ENCODE peak calls at places on chromosome 1, in seven cellular contexts. One of them, this sample, is unnamed.

GRCh38 chr1:242811092-242811840 is 286.8 kb upstream of the PLD5 start:
- DNase-seq in NCI-H1092: no peak
- DNase-seq in HTR-8/SVneo: no peak
- DNase-seq in HS-5: no peak
- DNase-seq in activated gamma-delta T cell treated with anti-CD3 and anti-CD28 coated beads, Interleukin-2, amount 50 U/mL, for 16 hours: no peak
- DNase-seq in choroid plexus epithelial cell: no peak
- DNase-seq in NCI-H226: peak
- DNase-seq in this sample: no peak

GRCh38 chr1:115251856-115252255 is 86.2 kb downstream of the NGF start:
- DNase-seq in NCI-H1092: no peak
- DNase-seq in HTR-8/SVneo: peak
- DNase-seq in HS-5: peak
- DNase-seq in activated gamma-delta T cell treated with anti-CD3 and anti-CD28 coated beads, Interleukin-2, amount 50 U/mL, for 16 hours: no peak
- DNase-seq in choroid plexus epithelial cell: peak
- DNase-seq in NCI-H226: peak
- DNase-seq in this sample: no peak

GRCh38 chr1:214432247-214432646 is 119.2 kb downstream of the PTPN14 start:
- DNase-seq in NCI-H1092: no peak
- DNase-seq in HTR-8/SVneo: no peak
- DNase-seq in HS-5: no peak
- DNase-seq in activated gamma-delta T cell treated with anti-CD3 and anti-CD28 coated beads, Interleukin-2, amount 50 U/mL, for 16 hours: no peak
- DNase-seq in choroid plexus epithelial cell: no peak
- DNase-seq in NCI-H226: no peak
- DNase-seq in this sample: no peak

GRCh38 chr1:168360151-168360550 is 79.5 kb downstream of the TBX19 start:
- DNase-seq in NCI-H1092: no peak
- DNase-seq in HTR-8/SVneo: no peak
- DNase-seq in HS-5: no peak
- DNase-seq in activated gamma-delta T cell treated with anti-CD3 and anti-CD28 coated beads, Interleukin-2, amount 50 U/mL, for 16 hours: peak
- DNase-seq in choroid plexus epithelial cell: no peak
- DNase-seq in NCI-H226: peak
- DNase-seq in this sample: no peak

GRCh38 chr1:33342041-33342723 is 21.3 kb upstream of the A3GALT2 start:
- DNase-seq in NCI-H1092: peak
- DNase-seq in HTR-8/SVneo: peak
- DNase-seq in HS-5: peak
- DNase-seq in activated gamma-delta T cell treated with anti-CD3 and anti-CD28 coated beads, Interleukin-2, amount 50 U/mL, for 16 hours: no peak
- DNase-seq in choroid plexus epithelial cell: peak
- DNase-seq in NCI-H226: peak
- DNase-seq in this sample: peak

GRCh38 chr1:229117664-229118300 is 153.1 kb upstream of the RAB4A start:
- DNase-seq in NCI-H1092: peak
- DNase-seq in HTR-8/SVneo: no peak
- DNase-seq in HS-5: no peak
- DNase-seq in activated gamma-delta T cell treated with anti-CD3 and anti-CD28 coated beads, Interleukin-2, amount 50 U/mL, for 16 hours: no peak
- DNase-seq in choroid plexus epithelial cell: no peak
- DNase-seq in NCI-H226: no peak
- DNase-seq in this sample: peak

GRCh38 chr1:39103321-39104157 is 77.4 kb downstream of the NDUFS5 start:
- DNase-seq in NCI-H1092: no peak
- DNase-seq in HTR-8/SVneo: no peak
- DNase-seq in HS-5: no peak
- DNase-seq in activated gamma-delta T cell treated with anti-CD3 and anti-CD28 coated beads, Interleukin-2, amount 50 U/mL, for 16 hours: no peak
- DNase-seq in choroid plexus epithelial cell: peak
- DNase-seq in NCI-H226: peak
- DNase-seq in this sample: no peak

GRCh38 chr1:238252033-238252802 is 361.5 kb upstream of the ZP4 start:
- DNase-seq in NCI-H1092: peak
- DNase-seq in HTR-8/SVneo: peak
- DNase-seq in HS-5: peak
- DNase-seq in activated gamma-delta T cell treated with anti-CD3 and anti-CD28 coated beads, Interleukin-2, amount 50 U/mL, for 16 hours: no peak
- DNase-seq in choroid plexus epithelial cell: peak
- DNase-seq in NCI-H226: peak
- DNase-seq in this sample: peak

GRCh38 chr1:104648269-104648691 is 898.6 kb downstream of the AMY1C start:
- DNase-seq in NCI-H1092: peak
- DNase-seq in HTR-8/SVneo: no peak
- DNase-seq in HS-5: peak
- DNase-seq in activated gamma-delta T cell treated with anti-CD3 and anti-CD28 coated beads, Interleukin-2, amount 50 U/mL, for 16 hours: no peak
- DNase-seq in choroid plexus epithelial cell: peak
- DNase-seq in NCI-H226: no peak
- DNase-seq in this sample: no peak

GRCh38 chr1:43545686-43546387 is 15.2 kb downstream of the PTPRF start:
- DNase-seq in NCI-H1092: no peak
- DNase-seq in HTR-8/SVneo: peak
- DNase-seq in HS-5: no peak
- DNase-seq in activated gamma-delta T cell treated with anti-CD3 and anti-CD28 coated beads, Interleukin-2, amount 50 U/mL, for 16 hours: no peak
- DNase-seq in choroid plexus epithelial cell: peak
- DNase-seq in NCI-H226: peak
- DNase-seq in this sample: no peak

This sample was measured in left ventricle myocardium inferior.